ENCODE peak calls at places on chromosomes 7 and 10, in seven cellular contexts. E is K562, V is H1, L is GM12878, P is SK-N-SH, H is GM12891, Y is HepG2. Z is an unnamed sample.

GRCh38 chr10:121324678-121325213 is 273.5 kb downstream of the FGFR2 start:
- DNase-seq in E (no peak), V (no peak), L (no peak), P (no peak), H (no peak), Y (peak), Z (no peak)

GRCh38 chr10:16566202-16566805 is 44.6 kb upstream of the C1QL3 start:
- DNase-seq in E (no peak), V (no peak), L (no peak), P (no peak), H (no peak), Y (no peak), Z (no peak)

GRCh38 chr7:132547806-132548205 is 28.5 kb downstream of the PLXNA4 start:
- DNase-seq in E (no peak), V (no peak), L (no peak), P (no peak), H (no peak), Y (no peak), Z (no peak)

GRCh38 chr7:51629206-51629605 is 312.6 kb upstream of the COBL start:
- DNase-seq in E (no peak), V (no peak), L (no peak), P (no peak), H (no peak), Y (no peak), Z (no peak)

GRCh38 chr10:47225186-47225927 is 74.6 kb upstream of the GDF10 start:
- DNase-seq in E (no peak), V (no peak), L (no peak), P (no peak), H (no peak), Y (no peak), Z (no peak)

GRCh38 chr10:100109670-100110069 is 28.0 kb upstream of the CPN1 start:
- DNase-seq in E (no peak), V (no peak), L (no peak), P (no peak), H (no peak), Y (no peak), Z (no peak)

GRCh38 chr10:79136227-79137005 is 67.7 kb downstream of the ZMIZ1 start:
- DNase-seq in E (no peak), V (no peak), L (no peak), P (no peak), H (no peak), Y (no peak), Z (no peak)

GRCh38 chr7:133854739-133855138 is 272.4 kb upstream of the LRGUK start:
- DNase-seq in E (peak), V (no peak), L (no peak), P (peak), H (no peak), Y (peak), Z (no peak)

GRCh38 chr10:119658274-119658673 is 7.1 kb downstream of the BAG3 start:
- DNase-seq in E (peak), V (peak), L (no peak), P (no peak), H (no peak), Y (peak), Z (no peak)

GRCh38 chr7:33636359-33636758 is 269.0 kb upstream of the BMPER start:
- DNase-seq in E (no peak), V (no peak), L (no peak), P (no peak), H (no peak), Y (no peak), Z (no peak)

GRCh38 chr7:130909881-130910672 is 176.1 kb upstream of the KLF14 start:
- DNase-seq in E (peak), V (no peak), L (no peak), P (no peak), H (no peak), Y (no peak), Z (no peak)

GRCh38 chr7:17713584-17713983 is 226.7 kb downstream of the SNX13 start:
- DNase-seq in E (no peak), V (no peak), L (no peak), P (no peak), H (no peak), Y (no peak), Z (no peak)

GRCh38 chr10:104067525-104067924 is 18.2 kb downstream of the COL17A1 start:
- DNase-seq in E (no peak), V (no peak), L (no peak), P (no peak), H (no peak), Y (no peak), Z (no peak)

GRCh38 chr7:157405914-157406810 is 69.4 kb downstream of the DNAJB6 start:
- DNase-seq in E (peak), V (no peak), L (no peak), P (peak), H (no peak), Y (no peak), Z (no peak)

GRCh38 chr10:32413513-32413912 is 32.4 kb upstream of the CCDC7 start:
- DNase-seq in E (no peak), V (no peak), L (no peak), P (no peak), H (no peak), Y (no peak), Z (no peak)

GRCh38 chr10:35058134-35058533 is 32.0 kb downstream of the CUL2 start:
- DNase-seq in E (no peak), V (no peak), L (peak), P (no peak), H (no peak), Y (peak), Z (no peak)

GRCh38 chr7:39583539-39583938 is 17.3 kb downstream of the YAE1 start:
- DNase-seq in E (no peak), V (no peak), L (no peak), P (no peak), H (no peak), Y (no peak), Z (no peak)

GRCh38 chr7:39582536-39582935 is 16.3 kb downstream of the YAE1 start:
- DNase-seq in E (no peak), V (no peak), L (no peak), P (no peak), H (no peak), Y (no peak), Z (no peak)

GRCh38 chr7:39589323-39590111 is 23.3 kb downstream of the YAE1 start:
- DNase-seq in E (peak), V (peak), L (peak), P (no peak), H (no peak), Y (no peak), Z (no peak)

GRCh38 chr7:39588401-39588800 is 22.2 kb downstream of the YAE1 start:
- DNase-seq in E (no peak), V (no peak), L (no peak), P (no peak), H (no peak), Y (no peak), Z (no peak)

GRCh38 chr7:39587393-39587792 is 21.2 kb downstream of the YAE1 start:
- DNase-seq in E (no peak), V (no peak), L (no peak), P (no peak), H (no peak), Y (no peak), Z (no peak)
- TF ChIP-seq TAF1 in E (no peak), V (no peak), L (no peak), P (no peak), H (no peak), Y (no peak), Z (no peak)

DNA sequence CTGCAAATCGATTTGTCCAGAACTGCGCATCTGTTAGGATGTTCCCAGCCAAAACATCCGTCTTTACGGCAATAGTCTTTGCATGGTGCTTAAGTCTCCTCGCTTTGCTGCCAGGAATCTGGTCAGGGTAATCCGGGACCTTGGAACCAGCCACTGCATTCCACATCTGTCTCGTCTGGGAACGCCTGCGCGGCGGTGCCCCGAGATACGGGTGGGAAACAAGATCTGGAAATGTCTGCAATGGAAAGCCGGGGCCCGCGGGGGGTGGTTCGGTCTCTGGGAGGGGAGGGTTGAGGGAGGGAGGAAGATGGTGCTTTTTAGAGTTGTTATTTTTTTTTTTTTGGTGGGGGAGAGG is 49.0 kb upstream of the PDGFA start:
- DNase-seq in E (no peak), V (no peak), L (no peak), P (no peak), H (no peak), Y (no peak), Z (no peak)
- TF ChIP-seq TAF1 in E (no peak), V (no peak), L (no peak), P (no peak), H (no peak), Y (no peak), Z (no peak)

DNA sequence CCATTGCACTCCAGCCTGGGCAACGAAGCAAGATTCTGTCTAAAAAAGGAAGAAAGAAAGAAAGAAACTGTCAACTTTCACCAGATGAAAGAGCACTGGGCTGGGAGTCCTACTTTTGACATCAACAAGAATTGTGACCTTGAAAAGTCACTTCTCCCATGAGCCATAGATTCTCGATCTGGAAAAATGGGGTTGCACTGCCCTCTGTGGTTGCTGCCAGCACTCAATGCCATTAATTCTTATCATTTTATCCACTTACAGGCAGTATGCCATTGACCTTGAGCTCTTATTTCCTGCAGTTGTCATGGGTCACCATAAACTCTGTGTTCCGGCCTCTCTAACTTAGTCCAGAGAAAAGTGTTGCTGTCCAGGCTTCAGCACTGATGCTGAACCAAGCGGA is 137.2 kb downstream of the NOC3L start:
- DNase-seq in E (peak), V (no peak), L (no peak), P (no peak), H (no peak), Y (no peak), Z (no peak)
- TF ChIP-seq TAF1 in E (no peak), V (no peak), L (no peak), P (no peak), H (no peak), Y (no peak), Z (no peak)

DNA sequence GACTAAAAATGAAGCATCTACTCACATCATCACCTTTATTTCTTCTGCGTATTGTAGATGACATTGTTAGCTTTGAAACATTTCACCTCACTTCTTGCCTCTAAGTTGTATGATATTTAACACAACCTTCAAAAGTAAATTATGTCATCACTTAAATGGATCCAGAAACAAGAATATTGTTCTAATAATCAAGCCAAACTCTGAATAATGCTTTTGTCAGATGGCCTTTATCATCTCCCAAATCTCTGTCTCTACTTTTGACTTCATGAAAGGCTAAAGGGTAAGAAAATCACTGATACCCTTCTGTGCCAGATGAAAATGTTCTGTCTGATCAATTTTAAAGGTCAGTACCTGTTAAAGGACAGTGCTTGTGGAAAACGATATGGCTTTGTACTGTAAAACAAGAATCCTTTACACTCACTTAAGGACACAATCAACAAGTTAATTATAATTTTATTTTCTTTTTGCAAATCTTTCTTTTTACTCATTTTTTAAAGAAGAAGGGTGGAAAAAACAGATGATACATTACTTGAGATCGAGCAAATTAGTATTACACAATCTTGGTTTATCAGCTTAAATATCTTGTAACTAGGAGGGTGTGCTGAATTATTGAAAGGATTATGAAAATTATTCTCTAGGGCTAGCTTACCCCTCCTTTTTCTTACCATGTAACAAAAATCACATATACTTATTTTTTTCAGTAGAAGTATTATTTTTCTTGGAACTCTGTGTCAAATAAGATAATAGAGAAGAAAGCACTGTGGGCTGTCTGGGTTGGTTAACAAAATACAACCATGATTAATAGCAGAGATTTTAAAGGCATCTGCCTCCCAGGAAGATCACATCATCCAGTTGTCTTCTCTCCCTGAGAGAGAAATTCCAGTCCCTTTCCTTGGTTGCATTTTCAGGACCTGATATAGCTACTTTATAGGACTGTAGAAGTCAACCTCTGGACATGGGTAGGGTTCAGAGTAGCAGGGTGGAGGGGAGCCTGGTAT is 309.5 kb upstream of the IGFBP3 start:
- DNase-seq in E (no peak), V (no peak), L (no peak), P (no peak), H (no peak), Y (no peak), Z (no peak)
- TF ChIP-seq TAF1 in E (no peak), V (no peak), L (no peak), P (no peak), H (no peak), Y (no peak), Z (no peak)

GRCh38 chr10:74916283-74916682 is 89.9 kb downstream of the KAT6B start:
- DNase-seq in E (no peak), V (no peak), L (no peak), P (no peak), H (no peak), Y (no peak), Z (no peak)
- TF ChIP-seq TAF1 in E (no peak), V (no peak), L (no peak), P (no peak), H (no peak), Y (no peak), Z (no peak)